ENCODE peak calls at places on chromosomes 11 and 22, in seven cellular contexts. P is CD8-positive, alpha-beta T cell; Q is cardiac muscle cell; A is ovary; Y is right lobe of liver; I is HCT116; L is K562. S is an unnamed sample.

GRCh38 chr11:135006800-135007199 is 594.8 kb upstream of the B3GAT1 start:
- DNase-seq in P (no peak), Q (no peak), A (no peak), Y (no peak), I (no peak), L (no peak), S (no peak)

GRCh38 chr11:1335811-1336761 is 26.7 kb upstream of the TOLLIP start:
- DNase-seq in P (no peak), Q (peak; percentile 63), A (peak; percentile 54), Y (peak; percentile 71), I (no peak), L (peak; percentile 82), S (peak; percentile 50)

GRCh38 chr11:100882957-100883356 is 195.9 kb downstream of the ARHGAP42 start:
- DNase-seq in P (no peak), Q (no peak), A (no peak), Y (no peak), I (no peak), L (no peak), S (no peak)

GRCh38 chr11:83303358-83303757 is 17.2 kb upstream of the CCDC90B start:
- DNase-seq in P (no peak), Q (no peak), A (no peak), Y (no peak), I (no peak), L (no peak), S (no peak)

GRCh38 chr22:46390652-46391301 is 55.3 kb downstream of the TRMU start:
- DNase-seq in P (no peak), Q (no peak), A (peak; percentile 55), Y (peak; percentile 85), I (no peak), L (peak; percentile 39), S (peak; percentile 61)

GRCh38 chr11:34928268-34928959 is 12.0 kb downstream of the PDHX start:
- DNase-seq in P (no peak), Q (no peak), A (no peak), Y (no peak), I (no peak), L (no peak), S (no peak)

GRCh38 chr11:2382129-2382517 is 5.0 kb downstream of the CD81 start:
- DNase-seq in P (no peak), Q (no peak), A (peak; percentile 8), Y (no peak), I (no peak), L (no peak), S (no peak)

GRCh38 chr11:27203077-27203476 is 159.9 kb downstream of the CCDC34 start:
- DNase-seq in P (no peak), Q (no peak), A (no peak), Y (no peak), I (no peak), L (no peak), S (no peak)

GRCh38 chr11:66044757-66045156 is 4.2 kb downstream of the GAL3ST3 start:
- DNase-seq in P (no peak), Q (no peak), A (no peak), Y (no peak), I (no peak), L (no peak), S (no peak)

GRCh38 chr11:1870721-1871466 is 18.0 kb downstream of the LSP1 start:
- DNase-seq in P (no peak), Q (no peak), A (no peak), Y (no peak), I (no peak), L (peak; percentile 71), S (peak; percentile 49)

GRCh38 chr22:48973694-48974041 is 854.0 kb downstream of the BRD1 start:
- DNase-seq in P (no peak), Q (no peak), A (no peak), Y (no peak), I (no peak), L (no peak), S (no peak)

GRCh38 chr11:96012086-96012824 is 88.3 kb upstream of the MTMR2 start:
- DNase-seq in P (peak; percentile 29), Q (peak; percentile 27), A (no peak), Y (no peak), I (peak; percentile 41), L (no peak), S (no peak)

GRCh38 chr11:99015634-99016454 is 4.9 kb upstream of the CNTN5 start:
- DNase-seq in P (no peak), Q (peak; percentile 70), A (no peak), Y (no peak), I (peak; percentile 12), L (peak; percentile 43), S (no peak)

GRCh38 chr22:43944670-43945430 is 10.4 kb upstream of the SAMM50 start:
- DNase-seq in P (no peak), Q (no peak), A (no peak), Y (no peak), I (no peak), L (no peak), S (no peak)

GRCh38 chr22:49234459-49234858 is 593.2 kb downstream of the BRD1 start:
- DNase-seq in P (no peak), Q (no peak), A (no peak), Y (peak; percentile 18), I (no peak), L (no peak), S (no peak)

GRCh38 chr11:31813242-31813960 is 2.3 kb upstream of the PAX6 start:
- DNase-seq in P (no peak), Q (no peak), A (no peak), Y (no peak), I (no peak), L (no peak), S (no peak)

GRCh38 chr11:8809605-8810272 is 101.2 kb upstream of the AKIP1 start:
- DNase-seq in P (no peak), Q (peak; percentile 35), A (no peak), Y (no peak), I (no peak), L (no peak), S (no peak)

GRCh38 chr11:8810331-8811301 is 100.4 kb upstream of the AKIP1 start:
- DNase-seq in P (no peak), Q (peak; percentile 90), A (peak; percentile 88), Y (peak; percentile 84), I (no peak), L (peak; percentile 57), S (peak; percentile 81)

GRCh38 chr11:8812438-8812837 is 98.6 kb upstream of the AKIP1 start:
- DNase-seq in P (no peak), Q (no peak), A (peak; percentile 51), Y (peak; percentile 73), I (no peak), L (no peak), S (no peak)

GRCh38 chr11:8813658-8814057 is 97.3 kb upstream of the AKIP1 start:
- DNase-seq in P (no peak), Q (peak; percentile 88), A (peak; percentile 67), Y (peak; percentile 67), I (peak; percentile 73), L (peak; percentile 80), S (peak; percentile 66)

GRCh38 chr11:8811571-8811970 is 99.4 kb upstream of the AKIP1 start:
- DNase-seq in P (no peak), Q (no peak), A (no peak), Y (no peak), I (no peak), L (no peak), S (no peak)
- H3K4me1 ChIP-seq in P (peaks cover 7% of the 10 kb centered on the region), Q (peaks cover 50% of the 10 kb centered on the region), A (peaks cover 26% of the 10 kb centered on the region), Y (no peaks in the 10 kb centered on the region), I (peaks cover 17% of the 10 kb centered on the region), L (peaks cover 5% of the 10 kb centered on the region), S (peaks cover 74% of the 10 kb centered on the region)

DNA sequence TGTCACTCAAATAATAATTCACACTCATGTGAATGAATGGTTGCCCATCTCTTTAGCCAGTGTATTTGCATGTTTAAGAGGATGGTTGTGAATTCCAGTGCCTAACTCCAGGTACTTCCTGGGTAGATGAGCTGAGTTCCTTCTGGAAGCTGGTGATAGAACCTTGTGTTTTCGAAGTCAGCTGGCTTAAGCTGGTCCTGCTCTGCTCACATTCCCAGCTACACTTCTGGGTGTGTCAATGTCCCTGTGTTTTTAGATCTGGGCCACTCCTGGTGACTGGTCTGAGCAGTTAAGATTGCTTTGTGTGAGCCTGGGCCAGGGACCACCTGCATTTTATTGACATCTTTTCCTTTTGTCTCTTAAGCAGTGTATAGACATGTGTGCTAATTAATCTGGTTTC is 10.6 kb downstream of the TEAD1 start:
- DNase-seq in P (no peak), Q (no peak), A (no peak), Y (no peak), I (no peak), L (peak; percentile 50), S (no peak)
- H3K4me1 ChIP-seq in P (peaks cover 4% of the 10 kb centered on the region), Q (peaks cover 42% of the 10 kb centered on the region), A (peaks cover 25% of the 10 kb centered on the region), Y (no peaks in the 10 kb centered on the region), I (peaks cover 83% of the 10 kb centered on the region), L (peaks cover 30% of the 10 kb centered on the region), S (peaks cover 100% of the 10 kb centered on the region)

DNA sequence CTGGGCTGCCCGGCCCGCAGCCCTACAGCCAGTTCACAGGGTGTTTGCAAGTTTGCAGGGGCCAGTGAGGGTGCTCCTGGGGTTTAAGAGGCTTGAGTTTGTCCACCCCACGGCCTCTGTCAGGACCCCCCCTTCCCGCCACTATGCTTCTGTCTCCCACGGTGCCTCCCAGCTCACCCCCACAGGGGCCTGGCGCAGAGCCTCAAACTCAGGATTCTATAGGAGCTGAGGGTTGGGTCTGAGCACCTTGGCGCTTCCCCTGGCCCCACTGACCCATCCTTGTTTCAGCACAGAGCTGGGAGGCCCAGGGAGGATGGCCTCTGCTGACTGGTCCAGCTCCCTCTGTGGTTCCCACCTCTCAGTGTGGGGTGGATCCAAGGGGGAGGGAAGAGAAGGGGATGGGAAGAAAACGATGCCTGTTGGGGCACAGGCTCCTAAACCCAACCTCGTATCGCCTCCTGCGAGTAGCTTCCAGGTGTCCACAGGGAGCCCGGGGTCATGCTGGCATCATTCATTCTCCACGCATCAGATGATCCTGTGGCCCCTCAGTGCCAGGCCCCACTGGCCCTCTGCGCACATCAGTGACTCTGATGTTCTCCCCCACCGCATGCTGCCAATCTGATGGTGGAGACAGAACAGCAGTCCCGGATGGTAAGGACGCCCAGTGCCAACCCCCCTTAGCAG is 5.0 kb downstream of the MYEOV start:
- DNase-seq in P (no peak), Q (no peak), A (no peak), Y (no peak), I (no peak), L (no peak), S (no peak)
- H3K4me1 ChIP-seq in P (peaks cover 37% of the 10 kb centered on the region), Q (no peaks in the 10 kb centered on the region), A (no peaks in the 10 kb centered on the region), Y (no peaks in the 10 kb centered on the region), I (peaks cover 89% of the 10 kb centered on the region), L (peaks cover 85% of the 10 kb centered on the region), S (peaks cover 77% of the 10 kb centered on the region)

GRCh38 chr22:40422558-40423245 is 52.3 kb downstream of the SGSM3 start:
- DNase-seq in P (no peak), Q (no peak), A (no peak), Y (no peak), I (no peak), L (no peak), S (peak; percentile 14)
- H3K4me1 ChIP-seq in P (peaks cover 21% of the 10 kb centered on the region), Q (no peaks in the 10 kb centered on the region), A (no peaks in the 10 kb centered on the region), Y (no peaks in the 10 kb centered on the region), I (no peaks in the 10 kb centered on the region), L (peaks cover 6% of the 10 kb centered on the region), S (peaks cover 31% of the 10 kb centered on the region)

S was measured in left ventricle myocardium inferior.